ENCODE peak calls at places on chromosomes 5 and 9, in seven cellular contexts. One of them, this sample, is unnamed. For H3K36me3, the result is how much of the 10 kb centered on the place peaks cover.

GRCh38 chr9:108386859-108387384 is 468.9 kb downstream of the ACTL7B start:
- DNase-seq in hepatocyte: no peak
- DNase-seq in astrocyte: peak
- DNase-seq in PC-3: peak
- DNase-seq in brain microvascular endothelial cell: no peak
- DNase-seq in kidney epithelial cell: peak
- DNase-seq in mesendoderm: no peak
- DNase-seq in this sample: peak

GRCh38 chr9:122158202-122158601 is 1.4 kb downstream of the NDUFA8 start:
- DNase-seq in hepatocyte: peak
- DNase-seq in astrocyte: peak
- DNase-seq in PC-3: peak
- DNase-seq in brain microvascular endothelial cell: peak
- DNase-seq in kidney epithelial cell: no peak
- DNase-seq in mesendoderm: peak
- DNase-seq in this sample: peak

GRCh38 chr5:66646570-66646969 is 50.4 kb downstream of the MAST4 start:
- DNase-seq in hepatocyte: no peak
- DNase-seq in astrocyte: peak
- DNase-seq in PC-3: no peak
- DNase-seq in brain microvascular endothelial cell: no peak
- DNase-seq in kidney epithelial cell: no peak
- DNase-seq in mesendoderm: no peak
- DNase-seq in this sample: no peak

GRCh38 chr9:4297151-4297794 is 2.6 kb downstream of the GLIS3 start:
- DNase-seq in hepatocyte: peak
- DNase-seq in astrocyte: peak
- DNase-seq in PC-3: peak
- DNase-seq in brain microvascular endothelial cell: peak
- DNase-seq in kidney epithelial cell: no peak
- DNase-seq in mesendoderm: peak
- DNase-seq in this sample: peak

GRCh38 chr5:154249786-154250185 is 59.3 kb downstream of the GALNT10 start:
- DNase-seq in hepatocyte: no peak
- DNase-seq in astrocyte: no peak
- DNase-seq in PC-3: no peak
- DNase-seq in brain microvascular endothelial cell: no peak
- DNase-seq in kidney epithelial cell: no peak
- DNase-seq in mesendoderm: no peak
- DNase-seq in this sample: no peak

GRCh38 chr5:99589424-99589823 is 660.6 kb upstream of the CHD1 start:
- DNase-seq in hepatocyte: no peak
- DNase-seq in astrocyte: no peak
- DNase-seq in PC-3: no peak
- DNase-seq in brain microvascular endothelial cell: no peak
- DNase-seq in kidney epithelial cell: no peak
- DNase-seq in mesendoderm: no peak
- DNase-seq in this sample: no peak

GRCh38 chr9:33455952-33456351 is 8.6 kb upstream of the AQP3 start:
- DNase-seq in hepatocyte: no peak
- DNase-seq in astrocyte: no peak
- DNase-seq in PC-3: no peak
- DNase-seq in brain microvascular endothelial cell: no peak
- DNase-seq in kidney epithelial cell: no peak
- DNase-seq in mesendoderm: no peak
- DNase-seq in this sample: no peak

GRCh38 chr5:13251623-13252367 is 692.7 kb downstream of the DNAH5 start:
- DNase-seq in hepatocyte: peak
- DNase-seq in astrocyte: peak
- DNase-seq in PC-3: no peak
- DNase-seq in brain microvascular endothelial cell: no peak
- DNase-seq in kidney epithelial cell: no peak
- DNase-seq in mesendoderm: peak
- DNase-seq in this sample: peak

GRCh38 chr5:38719916-38720315 is 125.9 kb upstream of the OSMR start:
- DNase-seq in hepatocyte: peak
- DNase-seq in astrocyte: peak
- DNase-seq in PC-3: peak
- DNase-seq in brain microvascular endothelial cell: peak
- DNase-seq in kidney epithelial cell: no peak
- DNase-seq in mesendoderm: peak
- DNase-seq in this sample: peak

GRCh38 chr5:161431963-161432362 is 114.6 kb downstream of the GABRB2 start:
- DNase-seq in hepatocyte: no peak
- DNase-seq in astrocyte: no peak
- DNase-seq in PC-3: no peak
- DNase-seq in brain microvascular endothelial cell: no peak
- DNase-seq in kidney epithelial cell: no peak
- DNase-seq in mesendoderm: peak
- DNase-seq in this sample: no peak

GRCh38 chr9:35658894-35659220 is 765 bp downstream of the CCDC107 start:
- DNase-seq in hepatocyte: peak
- DNase-seq in astrocyte: peak
- DNase-seq in PC-3: peak
- DNase-seq in brain microvascular endothelial cell: peak
- DNase-seq in kidney epithelial cell: no peak
- DNase-seq in mesendoderm: peak
- DNase-seq in this sample: peak

GRCh38 chr5:132044207-132044606 is 16.2 kb upstream of the IL3 start:
- DNase-seq in hepatocyte: no peak
- DNase-seq in astrocyte: no peak
- DNase-seq in PC-3: no peak
- DNase-seq in brain microvascular endothelial cell: no peak
- DNase-seq in kidney epithelial cell: no peak
- DNase-seq in mesendoderm: no peak
- DNase-seq in this sample: no peak

GRCh38 chr9:131277673-131278420 is 1.5 kb upstream of the FAM78A start:
- DNase-seq in hepatocyte: peak
- DNase-seq in astrocyte: peak
- DNase-seq in PC-3: peak
- DNase-seq in brain microvascular endothelial cell: peak
- DNase-seq in kidney epithelial cell: peak
- DNase-seq in mesendoderm: peak
- DNase-seq in this sample: peak

GRCh38 chr9:86695904-86696424 is 251.3 kb downstream of the GAS1 start:
- DNase-seq in hepatocyte: no peak
- DNase-seq in astrocyte: peak
- DNase-seq in PC-3: no peak
- DNase-seq in brain microvascular endothelial cell: no peak
- DNase-seq in kidney epithelial cell: no peak
- DNase-seq in mesendoderm: no peak
- DNase-seq in this sample: no peak

GRCh38 chr5:82820958-82821880 is 256.0 kb downstream of the TMEM167A start:
- DNase-seq in hepatocyte: no peak
- DNase-seq in astrocyte: no peak
- DNase-seq in PC-3: no peak
- DNase-seq in brain microvascular endothelial cell: no peak
- DNase-seq in kidney epithelial cell: no peak
- DNase-seq in mesendoderm: no peak
- DNase-seq in this sample: no peak
- H3K4me3 ChIP-seq in hepatocyte: no peak
- H3K4me3 ChIP-seq in astrocyte: no peak
- H3K4me3 ChIP-seq in PC-3: no peak
- H3K4me3 ChIP-seq in brain microvascular endothelial cell: no peak
- H3K4me3 ChIP-seq in kidney epithelial cell: no peak
- H3K4me3 ChIP-seq in mesendoderm: no peak
- H3K4me3 ChIP-seq in this sample: no peak

GRCh38 chr5:160108124-160108523 is 11.1 kb downstream of the PWWP2A start:
- DNase-seq in hepatocyte: no peak
- DNase-seq in astrocyte: no peak
- DNase-seq in PC-3: no peak
- DNase-seq in brain microvascular endothelial cell: no peak
- DNase-seq in kidney epithelial cell: no peak
- DNase-seq in mesendoderm: no peak
- DNase-seq in this sample: no peak
- H3K36me3 ChIP-seq in hepatocyte: under half
- H3K36me3 ChIP-seq in astrocyte: under half
- H3K36me3 ChIP-seq in PC-3: under half
- H3K36me3 ChIP-seq in brain microvascular endothelial cell: under half
- H3K36me3 ChIP-seq in kidney epithelial cell: under half
- H3K36me3 ChIP-seq in mesendoderm: under half
- H3K36me3 ChIP-seq in this sample: half or more

GRCh38 chr9:95040106-95040505 is 277.4 kb downstream of the FANCC start:
- DNase-seq in hepatocyte: no peak
- DNase-seq in astrocyte: no peak
- DNase-seq in PC-3: no peak
- DNase-seq in brain microvascular endothelial cell: no peak
- DNase-seq in kidney epithelial cell: no peak
- DNase-seq in mesendoderm: no peak
- DNase-seq in this sample: no peak
- H3K4me3 ChIP-seq in hepatocyte: no peak
- H3K4me3 ChIP-seq in astrocyte: no peak
- H3K4me3 ChIP-seq in PC-3: no peak
- H3K4me3 ChIP-seq in brain microvascular endothelial cell: no peak
- H3K4me3 ChIP-seq in kidney epithelial cell: no peak
- H3K4me3 ChIP-seq in mesendoderm: no peak
- H3K4me3 ChIP-seq in this sample: no peak

GRCh38 chr9:100341889-100342288 is 10.9 kb downstream of the TEX10 start:
- DNase-seq in hepatocyte: no peak
- DNase-seq in astrocyte: no peak
- DNase-seq in PC-3: no peak
- DNase-seq in brain microvascular endothelial cell: no peak
- DNase-seq in kidney epithelial cell: no peak
- DNase-seq in mesendoderm: peak
- DNase-seq in this sample: no peak
- H3K36me3 ChIP-seq in hepatocyte: under half
- H3K36me3 ChIP-seq in astrocyte: under half
- H3K36me3 ChIP-seq in PC-3: under half
- H3K36me3 ChIP-seq in brain microvascular endothelial cell: under half
- H3K36me3 ChIP-seq in kidney epithelial cell: under half
- H3K36me3 ChIP-seq in mesendoderm: under half
- H3K36me3 ChIP-seq in this sample: half or more

GRCh38 chr5:138602371-138603000 is 27.3 kb upstream of the HSPA9 start:
- DNase-seq in hepatocyte: no peak
- DNase-seq in astrocyte: no peak
- DNase-seq in PC-3: no peak
- DNase-seq in brain microvascular endothelial cell: no peak
- DNase-seq in kidney epithelial cell: no peak
- DNase-seq in mesendoderm: no peak
- DNase-seq in this sample: no peak

GRCh38 chr5:138603521-138603920 is 28.3 kb upstream of the HSPA9 start:
- DNase-seq in hepatocyte: peak
- DNase-seq in astrocyte: no peak
- DNase-seq in PC-3: no peak
- DNase-seq in brain microvascular endothelial cell: peak
- DNase-seq in kidney epithelial cell: peak
- DNase-seq in mesendoderm: no peak
- DNase-seq in this sample: no peak

GRCh38 chr5:138604176-138604785 is 29.1 kb upstream of the HSPA9 start:
- DNase-seq in hepatocyte: no peak
- DNase-seq in astrocyte: no peak
- DNase-seq in PC-3: no peak
- DNase-seq in brain microvascular endothelial cell: no peak
- DNase-seq in kidney epithelial cell: no peak
- DNase-seq in mesendoderm: no peak
- DNase-seq in this sample: no peak

GRCh38 chr5:138605254-138605972 is 30.2 kb upstream of the HSPA9 start:
- DNase-seq in hepatocyte: no peak
- DNase-seq in astrocyte: no peak
- DNase-seq in PC-3: no peak
- DNase-seq in brain microvascular endothelial cell: no peak
- DNase-seq in kidney epithelial cell: no peak
- DNase-seq in mesendoderm: no peak
- DNase-seq in this sample: no peak

DNA sequence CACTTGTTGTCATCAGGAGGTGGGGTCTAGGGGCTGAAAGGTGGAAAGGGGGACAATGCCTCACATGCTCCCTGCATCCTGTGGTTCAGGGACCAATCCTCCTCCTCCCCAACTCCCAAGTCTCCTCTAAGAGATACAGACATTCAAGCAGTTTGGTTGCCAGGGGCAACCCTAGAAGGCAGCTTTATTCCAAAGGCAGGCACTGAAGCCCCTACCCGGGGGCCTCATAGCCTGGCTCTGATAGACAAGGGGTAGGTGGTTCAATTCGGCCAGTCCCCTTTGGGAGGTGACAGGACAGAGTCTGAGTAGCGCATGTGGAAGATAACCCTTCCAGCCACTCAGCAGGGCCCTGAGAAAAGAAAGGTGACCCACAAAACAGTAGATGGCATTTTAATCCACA is 31.2 kb upstream of the HSPA9 start:
- DNase-seq in hepatocyte: no peak
- DNase-seq in astrocyte: no peak
- DNase-seq in PC-3: no peak
- DNase-seq in brain microvascular endothelial cell: no peak
- DNase-seq in kidney epithelial cell: no peak
- DNase-seq in mesendoderm: no peak
- DNase-seq in this sample: no peak
- H3K4me3 ChIP-seq in hepatocyte: no peak
- H3K4me3 ChIP-seq in astrocyte: no peak
- H3K4me3 ChIP-seq in PC-3: no peak
- H3K4me3 ChIP-seq in brain microvascular endothelial cell: no peak
- H3K4me3 ChIP-seq in kidney epithelial cell: no peak
- H3K4me3 ChIP-seq in mesendoderm: no peak
- H3K4me3 ChIP-seq in this sample: no peak

This sample was measured in MG63.